ENCODE peak calls at places on chromosomes 1 and 21, in six cellular contexts. One of them, this sample, is unnamed.

GRCh38 chr1:236997882-236998281 is 6.4 kb downstream of the MT1HL1 start:
- DNase-seq in SJSA1: no peak
- DNase-seq in anterior cingulate cortex: no peak
- DNase-seq in mucosa of descending colon: no peak
- DNase-seq in activated T-cell treated with anti-CD3 and anti-CD28 coated beads, Interleukin-2, amount 50 U/mL, for 72 hours: no peak
- DNase-seq in EH: no peak
- DNase-seq in this sample: no peak

GRCh38 chr1:50450861-50451653 is 27.8 kb upstream of the DMRTA2 start:
- DNase-seq in SJSA1: no peak
- DNase-seq in anterior cingulate cortex: no peak
- DNase-seq in mucosa of descending colon: no peak
- DNase-seq in activated T-cell treated with anti-CD3 and anti-CD28 coated beads, Interleukin-2, amount 50 U/mL, for 72 hours: no peak
- DNase-seq in EH: no peak
- DNase-seq in this sample: no peak

GRCh38 chr21:33230518-33231324 is 983 bp downstream of the IFNAR2 start:
- DNase-seq in SJSA1: peak
- DNase-seq in anterior cingulate cortex: peak
- DNase-seq in mucosa of descending colon: peak
- DNase-seq in activated T-cell treated with anti-CD3 and anti-CD28 coated beads, Interleukin-2, amount 50 U/mL, for 72 hours: no peak
- DNase-seq in EH: peak
- DNase-seq in this sample: peak

GRCh38 chr1:245566952-245567351 is 412.2 kb downstream of the KIF26B start:
- DNase-seq in SJSA1: no peak
- DNase-seq in anterior cingulate cortex: no peak
- DNase-seq in mucosa of descending colon: no peak
- DNase-seq in activated T-cell treated with anti-CD3 and anti-CD28 coated beads, Interleukin-2, amount 50 U/mL, for 72 hours: no peak
- DNase-seq in EH: peak
- DNase-seq in this sample: no peak

GRCh38 chr1:25468037-25468436 is 37.3 kb downstream of the MACO1 start:
- DNase-seq in SJSA1: no peak
- DNase-seq in anterior cingulate cortex: no peak
- DNase-seq in mucosa of descending colon: no peak
- DNase-seq in activated T-cell treated with anti-CD3 and anti-CD28 coated beads, Interleukin-2, amount 50 U/mL, for 72 hours: no peak
- DNase-seq in EH: peak
- DNase-seq in this sample: no peak

GRCh38 chr1:162605225-162605927 is 26.9 kb upstream of the DDR2 start:
- DNase-seq in SJSA1: no peak
- DNase-seq in anterior cingulate cortex: no peak
- DNase-seq in mucosa of descending colon: no peak
- DNase-seq in activated T-cell treated with anti-CD3 and anti-CD28 coated beads, Interleukin-2, amount 50 U/mL, for 72 hours: no peak
- DNase-seq in EH: peak
- DNase-seq in this sample: no peak

GRCh38 chr1:246599315-246599714 is 33.1 kb downstream of the CNST start:
- DNase-seq in SJSA1: no peak
- DNase-seq in anterior cingulate cortex: no peak
- DNase-seq in mucosa of descending colon: no peak
- DNase-seq in activated T-cell treated with anti-CD3 and anti-CD28 coated beads, Interleukin-2, amount 50 U/mL, for 72 hours: no peak
- DNase-seq in EH: no peak
- DNase-seq in this sample: no peak

GRCh38 chr1:204647114-204647804 is 38.3 kb downstream of the LRRN2 start:
- DNase-seq in SJSA1: peak
- DNase-seq in anterior cingulate cortex: peak
- DNase-seq in mucosa of descending colon: no peak
- DNase-seq in activated T-cell treated with anti-CD3 and anti-CD28 coated beads, Interleukin-2, amount 50 U/mL, for 72 hours: peak
- DNase-seq in EH: peak
- DNase-seq in this sample: no peak

GRCh38 chr1:173193639-173194038 is 13.5 kb downstream of the TNFSF4 start:
- DNase-seq in SJSA1: no peak
- DNase-seq in anterior cingulate cortex: no peak
- DNase-seq in mucosa of descending colon: no peak
- DNase-seq in activated T-cell treated with anti-CD3 and anti-CD28 coated beads, Interleukin-2, amount 50 U/mL, for 72 hours: no peak
- DNase-seq in EH: peak
- DNase-seq in this sample: no peak

GRCh38 chr21:33132054-33132453 is 62.1 kb downstream of the OLIG1 start:
- DNase-seq in SJSA1: no peak
- DNase-seq in anterior cingulate cortex: no peak
- DNase-seq in mucosa of descending colon: no peak
- DNase-seq in activated T-cell treated with anti-CD3 and anti-CD28 coated beads, Interleukin-2, amount 50 U/mL, for 72 hours: no peak
- DNase-seq in EH: no peak
- DNase-seq in this sample: no peak

GRCh38 chr1:21673277-21673780 is 4.2 kb upstream of the RAP1GAP start:
- DNase-seq in SJSA1: no peak
- DNase-seq in anterior cingulate cortex: peak
- DNase-seq in mucosa of descending colon: peak
- DNase-seq in activated T-cell treated with anti-CD3 and anti-CD28 coated beads, Interleukin-2, amount 50 U/mL, for 72 hours: no peak
- DNase-seq in EH: peak
- DNase-seq in this sample: no peak

GRCh38 chr1:115874929-115875328 is 34.0 kb upstream of the NHLH2 start:
- DNase-seq in SJSA1: no peak
- DNase-seq in anterior cingulate cortex: no peak
- DNase-seq in mucosa of descending colon: no peak
- DNase-seq in activated T-cell treated with anti-CD3 and anti-CD28 coated beads, Interleukin-2, amount 50 U/mL, for 72 hours: no peak
- DNase-seq in EH: peak
- DNase-seq in this sample: no peak

GRCh38 chr1:45658171-45658570 is 28.2 kb downstream of the GPBP1L1 start:
- DNase-seq in SJSA1: no peak
- DNase-seq in anterior cingulate cortex: no peak
- DNase-seq in mucosa of descending colon: no peak
- DNase-seq in activated T-cell treated with anti-CD3 and anti-CD28 coated beads, Interleukin-2, amount 50 U/mL, for 72 hours: no peak
- DNase-seq in EH: no peak
- DNase-seq in this sample: no peak

GRCh38 chr1:223504741-223505140 is 111.5 kb downstream of the CCDC185 start:
- DNase-seq in SJSA1: peak
- DNase-seq in anterior cingulate cortex: peak
- DNase-seq in mucosa of descending colon: peak
- DNase-seq in activated T-cell treated with anti-CD3 and anti-CD28 coated beads, Interleukin-2, amount 50 U/mL, for 72 hours: no peak
- DNase-seq in EH: peak
- DNase-seq in this sample: no peak

GRCh38 chr1:102919659-102920058 is 188.7 kb downstream of the COL11A1 start:
- DNase-seq in SJSA1: no peak
- DNase-seq in anterior cingulate cortex: no peak
- DNase-seq in mucosa of descending colon: no peak
- DNase-seq in activated T-cell treated with anti-CD3 and anti-CD28 coated beads, Interleukin-2, amount 50 U/mL, for 72 hours: no peak
- DNase-seq in EH: peak
- DNase-seq in this sample: no peak

GRCh38 chr1:56868761-56869160 is 14.2 kb downstream of the C8A start:
- DNase-seq in SJSA1: no peak
- DNase-seq in anterior cingulate cortex: no peak
- DNase-seq in mucosa of descending colon: no peak
- DNase-seq in activated T-cell treated with anti-CD3 and anti-CD28 coated beads, Interleukin-2, amount 50 U/mL, for 72 hours: no peak
- DNase-seq in EH: peak
- DNase-seq in this sample: no peak

GRCh38 chr1:28415246-28415645 is 45.7 kb downstream of the PHACTR4 start:
- DNase-seq in SJSA1: no peak
- DNase-seq in anterior cingulate cortex: no peak
- DNase-seq in mucosa of descending colon: no peak
- DNase-seq in activated T-cell treated with anti-CD3 and anti-CD28 coated beads, Interleukin-2, amount 50 U/mL, for 72 hours: no peak
- DNase-seq in EH: no peak
- DNase-seq in this sample: no peak

GRCh38 chr1:151968058-151968457 is 25.6 kb downstream of the S100A10 start:
- DNase-seq in SJSA1: peak
- DNase-seq in anterior cingulate cortex: no peak
- DNase-seq in mucosa of descending colon: no peak
- DNase-seq in activated T-cell treated with anti-CD3 and anti-CD28 coated beads, Interleukin-2, amount 50 U/mL, for 72 hours: peak
- DNase-seq in EH: peak
- DNase-seq in this sample: no peak

GRCh38 chr1:103353391-103353790 is 172.1 kb upstream of the RNPC3 start:
- DNase-seq in SJSA1: no peak
- DNase-seq in anterior cingulate cortex: no peak
- DNase-seq in mucosa of descending colon: no peak
- DNase-seq in activated T-cell treated with anti-CD3 and anti-CD28 coated beads, Interleukin-2, amount 50 U/mL, for 72 hours: no peak
- DNase-seq in EH: peak
- DNase-seq in this sample: no peak

GRCh38 chr1:195761102-195761501 is 847.1 kb downstream of the KCNT2 start:
- DNase-seq in SJSA1: no peak
- DNase-seq in anterior cingulate cortex: no peak
- DNase-seq in mucosa of descending colon: no peak
- DNase-seq in activated T-cell treated with anti-CD3 and anti-CD28 coated beads, Interleukin-2, amount 50 U/mL, for 72 hours: no peak
- DNase-seq in EH: peak
- DNase-seq in this sample: no peak

GRCh38 chr1:30283199-30283962 is 440.0 kb downstream of the MATN1 start:
- DNase-seq in SJSA1: peak
- DNase-seq in anterior cingulate cortex: no peak
- DNase-seq in mucosa of descending colon: no peak
- DNase-seq in activated T-cell treated with anti-CD3 and anti-CD28 coated beads, Interleukin-2, amount 50 U/mL, for 72 hours: no peak
- DNase-seq in EH: no peak
- DNase-seq in this sample: no peak